ENCODE peak calls at places on chromosome 1, in four cellular contexts. R is HTR-8/SVneo; U is stimulated activated CD4-positive, alpha-beta T cell treated with anti-CD3 and anti-CD28 coated beads, Interleukin-1b, Interleukin-23, amount 100 ng/mL, for 24 hours; T is GM19239. Q is an unnamed sample.

GRCh38 chr1:220498188-220498587 is 29.7 kb upstream of the MARK1 start:
- DNase-seq in R (no peak), T (no peak), U (no peak), Q (peak)

GRCh38 chr1:111422546-111423391 is 4.8 kb downstream of the OVGP1 start:
- DNase-seq in U (no peak), R (no peak), T (no peak), Q (peak)

GRCh38 chr1:94698759-94699502 is 121.2 kb upstream of the SLC44A3 start:
- DNase-seq in T (no peak), R (no peak), U (no peak), Q (peak)

GRCh38 chr1:235953801-235954200 is 87.1 kb upstream of the LYST start:
- DNase-seq in T (no peak), R (peak), U (no peak), Q (peak)

GRCh38 chr1:38559180-38559874 is 300.2 kb downstream of the RRAGC start:
- DNase-seq in T (peak), R (no peak), U (peak), Q (no peak)

GRCh38 chr1:94154989-94155388 is 34.0 kb upstream of the ABCA4 start:
- DNase-seq in R (no peak), U (no peak), T (no peak), Q (no peak)

GRCh38 chr1:78003882-78004718 is 639 bp upstream of the DNAJB4 start:
- DNase-seq in R (peak), U (peak), T (peak), Q (peak)

GRCh38 chr1:6419803-6420593 is at the start of gene HES2:
- DNase-seq in R (no peak), U (no peak), T (no peak), Q (peak)

GRCh38 chr1:30523055-30524020 is 200.0 kb downstream of the MATN1 start:
- DNase-seq in T (no peak), U (no peak), R (peak), Q (peak)

GRCh38 chr1:35524106-35524505 is 33.1 kb downstream of the KIAA0319L start:
- DNase-seq in U (no peak), R (no peak), T (no peak), Q (no peak)

GRCh38 chr1:236502579-236502971 is 21.2 kb upstream of the LGALS8 start:
- DNase-seq in U (no peak), T (no peak), R (peak), Q (peak)

GRCh38 chr1:209589440-209589839 is 5.9 kb downstream of the CAMK1G start:
- DNase-seq in U (no peak), T (no peak), R (no peak), Q (no peak)

GRCh38 chr1:70941563-70941962 is 106.1 kb downstream of the PTGER3 start:
- DNase-seq in U (no peak), T (no peak), R (no peak), Q (peak)

GRCh38 chr1:179053486-179053885 is 27.8 kb downstream of the FAM20B start:
- DNase-seq in R (no peak), U (no peak), T (no peak), Q (no peak)

GRCh38 chr1:59138402-59138801 is 158.5 kb upstream of the FGGY start:
- DNase-seq in T (no peak), R (no peak), U (no peak), Q (no peak)

GRCh38 chr1:61746768-61747167 is 4.5 kb downstream of the PATJ start:
- DNase-seq in R (no peak), U (no peak), T (no peak), Q (peak)